ENCODE peak calls at places on chromosomes 6 and 20, in seven cellular contexts. A, E, W, Q, Y, D and B are unnamed samples.

GRCh38 chr20:3276400-3277015 is 37.5 kb upstream of the SLC4A11 start:
- DNase-seq in A (no peak), E (no peak), W (peak), Q (no peak), Y (peak), D (no peak), B (peak)

GRCh38 chr20:58086763-58087566 is 141.5 kb downstream of the ANKRD60 start:
- DNase-seq in A (no peak), E (no peak), W (peak), Q (no peak), Y (peak), D (no peak), B (peak)

GRCh38 chr6:11969092-11969491 is 43.0 kb upstream of the HIVEP1 start:
- DNase-seq in A (no peak), E (no peak), W (peak), Q (no peak), Y (no peak), D (no peak), B (no peak)

GRCh38 chr6:149864578-149865535 is 698 bp upstream of the LRP11 start:
- DNase-seq in A (no peak), E (no peak), W (peak), Q (no peak), Y (peak), D (peak), B (peak)

GRCh38 chr20:62477669-62478450 is 2.1 kb upstream of the GATA5 start:
- DNase-seq in A (no peak), E (no peak), W (no peak), Q (no peak), Y (no peak), D (no peak), B (no peak)

GRCh38 chr6:34383171-34383631 is 9.3 kb downstream of the NUDT3 start:
- DNase-seq in A (no peak), E (no peak), W (peak), Q (no peak), Y (no peak), D (no peak), B (no peak)

GRCh38 chr6:17427062-17427461 is 33.7 kb downstream of the CAP2 start:
- DNase-seq in A (no peak), E (no peak), W (no peak), Q (no peak), Y (no peak), D (no peak), B (no peak)

GRCh38 chr6:88855521-88856152 is 107.8 kb downstream of the RNGTT start:
- DNase-seq in A (no peak), E (no peak), W (peak), Q (no peak), Y (no peak), D (no peak), B (no peak)

GRCh38 chr6:132952998-132953397 is 138.6 kb downstream of the RPS12 start:
- DNase-seq in A (no peak), E (no peak), W (no peak), Q (no peak), Y (no peak), D (no peak), B (no peak)

GRCh38 chr6:148720371-148720770 is 26.5 kb upstream of the UST start:
- DNase-seq in A (no peak), E (no peak), W (peak), Q (no peak), Y (no peak), D (no peak), B (no peak)

DNA sequence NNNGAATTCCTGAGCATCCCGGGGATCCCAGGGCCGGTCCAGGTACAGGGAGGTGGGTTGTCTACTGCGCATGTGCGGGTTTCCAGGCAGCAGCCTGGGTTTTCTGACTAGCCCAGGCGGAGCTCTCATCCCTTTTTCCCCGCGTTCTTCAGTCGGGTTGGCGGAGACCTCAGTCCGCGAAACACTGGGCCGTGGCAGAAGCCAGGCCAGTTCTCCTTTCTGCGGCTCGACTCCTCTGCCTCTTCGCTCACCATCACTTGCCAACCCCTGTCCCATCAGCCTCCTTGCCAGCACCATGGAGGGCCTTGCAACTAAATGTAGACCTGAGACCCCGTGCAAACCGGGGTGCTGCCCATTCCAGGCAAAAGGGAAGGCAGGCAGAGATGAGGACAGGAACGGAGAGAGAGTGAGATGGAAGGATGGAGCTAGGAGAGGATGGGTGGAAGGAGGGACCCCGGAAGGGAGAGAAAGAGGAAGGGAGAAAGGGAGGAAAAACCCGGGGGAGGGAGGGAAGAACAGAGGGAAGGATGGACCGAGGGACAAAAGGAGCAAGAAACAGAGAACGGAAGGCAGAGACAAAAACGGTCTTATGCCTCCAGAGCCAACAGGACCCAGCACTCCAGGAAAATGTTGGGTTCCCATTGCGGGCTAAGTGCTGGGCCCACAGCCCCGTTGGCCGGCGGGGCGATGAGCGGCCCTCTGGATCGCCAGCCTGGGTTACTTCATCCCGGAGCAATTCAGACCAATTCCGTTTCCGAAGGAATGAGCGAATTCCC is 445.4 kb upstream of the DEFB115 start:
- DNase-seq in A (no peak), E (no peak), W (peak), Q (peak), Y (peak), D (no peak), B (peak)
- H3K4me3 ChIP-seq in A (no peak), E (no peak), W (no peak), Q (no peak), Y (no peak), D (no peak), B (peak)

DNA sequence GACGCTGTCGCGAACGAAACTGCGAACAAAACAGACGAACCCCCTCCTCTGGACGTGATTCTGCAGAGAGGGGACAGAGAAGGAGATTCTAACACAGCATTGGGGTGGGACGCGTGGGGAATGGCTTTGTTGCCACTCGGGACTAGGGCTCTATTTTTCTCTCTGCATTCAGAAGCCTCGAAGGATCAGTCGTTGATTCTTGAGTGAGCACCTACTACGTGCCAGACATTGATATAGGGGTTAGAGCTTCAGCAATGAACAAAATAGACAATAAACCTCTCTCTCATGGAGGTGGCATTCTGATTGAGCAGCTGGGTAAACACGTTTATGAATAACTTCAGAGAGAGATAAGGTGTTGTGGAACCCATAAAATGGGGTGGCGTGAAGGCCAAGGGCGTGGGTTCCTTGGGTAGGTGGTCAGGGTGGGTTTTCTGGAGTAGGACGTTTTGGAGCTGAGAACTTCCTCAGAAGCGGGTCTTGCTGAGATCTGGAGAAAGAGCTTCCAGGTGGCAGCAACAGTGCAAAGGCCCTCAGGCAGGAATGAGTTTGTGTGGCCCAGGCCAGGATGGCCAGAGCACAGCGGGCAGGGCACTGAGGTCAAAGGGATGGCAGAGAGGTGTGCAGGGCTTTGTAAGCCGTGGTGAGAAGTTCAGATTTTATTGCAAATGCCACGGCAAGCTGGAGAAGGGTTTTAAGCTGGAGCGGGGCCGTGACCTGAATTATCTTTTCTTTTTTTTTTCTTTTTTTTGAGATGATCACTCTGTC is 882 bp downstream of the SLC2A10 start:
- DNase-seq in A (no peak), E (no peak), W (no peak), Q (no peak), Y (peak), D (no peak), B (no peak)
- TF ChIP-seq CTCF in A (no peak), E (no peak), W (no peak), Q (no peak), Y (no peak), D (no peak), B (no peak)

DNA sequence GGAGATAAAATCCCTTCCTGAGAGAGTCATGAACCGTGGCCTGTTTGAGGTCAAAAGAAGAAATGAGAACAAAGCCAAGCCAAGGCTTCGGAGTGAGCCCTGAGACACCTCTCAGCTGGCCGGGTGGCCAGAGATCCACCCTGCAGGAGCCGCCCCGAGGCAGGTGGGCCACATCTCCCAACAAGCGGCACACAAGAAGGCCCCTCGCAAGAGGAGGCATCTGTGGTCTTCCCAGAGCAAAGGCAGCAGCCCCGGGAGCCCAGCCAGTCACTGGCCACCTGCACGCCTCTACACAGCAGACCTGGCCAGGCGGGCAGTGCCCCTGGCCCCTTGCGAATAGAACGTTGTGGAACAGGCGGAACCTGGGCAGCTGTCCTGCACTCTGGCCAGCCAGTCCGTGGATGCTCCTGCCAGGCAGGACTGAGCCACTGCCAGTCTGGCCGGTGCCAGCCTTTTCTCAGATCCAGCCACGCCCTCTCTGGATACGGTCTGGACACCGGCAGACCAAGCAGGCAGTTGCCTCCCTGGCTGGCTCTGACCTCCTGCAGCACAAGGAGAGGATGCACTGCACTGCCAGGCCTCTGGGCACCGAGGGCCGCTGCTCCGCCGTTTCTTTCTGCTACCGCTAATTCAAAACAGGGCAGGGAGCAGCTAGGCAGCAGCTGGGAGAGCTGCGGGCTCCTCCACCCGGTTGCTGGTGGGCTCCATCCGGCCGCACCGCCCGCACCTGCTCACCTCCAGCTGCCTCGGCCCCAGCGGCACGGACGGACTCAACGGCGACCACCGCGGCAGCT is 30.6 kb upstream of the AFDN start:
- DNase-seq in A (no peak), E (peak), W (no peak), Q (peak), Y (peak), D (no peak), B (no peak)
- H3K4me3 ChIP-seq in A (no peak), E (peak), W (no peak), Q (peak), Y (peak), D (peak), B (no peak)

GRCh38 chr6:111800468-111800760 is 72.8 kb downstream of the FYN start:
- DNase-seq in A (no peak), E (no peak), W (no peak), Q (no peak), Y (no peak), D (no peak), B (no peak)

GRCh38 chr6:111800821-111801220 is 72.4 kb downstream of the FYN start:
- DNase-seq in A (no peak), E (no peak), W (peak), Q (no peak), Y (no peak), D (no peak), B (no peak)

GRCh38 chr6:111798281-111798725 is 74.9 kb downstream of the FYN start:
- DNase-seq in A (no peak), E (no peak), W (no peak), Q (no peak), Y (no peak), D (no peak), B (no peak)

GRCh38 chr6:111802720-111803119 is 70.5 kb downstream of the FYN start:
- DNase-seq in A (no peak), E (no peak), W (no peak), Q (no peak), Y (no peak), D (no peak), B (no peak)

GRCh38 chr6:111799576-111800467 is 73.4 kb downstream of the FYN start:
- DNase-seq in A (no peak), E (no peak), W (peak), Q (no peak), Y (no peak), D (no peak), B (no peak)
- TF ChIP-seq CTCF in A (peak), E (no peak), W (no peak), Q (no peak), Y (no peak), D (no peak), B (no peak)

GRCh38 chr6:118893882-118894424 is at the start of gene ASF1A:
- DNase-seq in A (peak), E (peak), W (peak), Q (peak), Y (peak), D (peak), B (peak)

GRCh38 chr6:118897386-118897785 is 3.4 kb downstream of the ASF1A start:
- DNase-seq in A (no peak), E (no peak), W (no peak), Q (no peak), Y (no peak), D (no peak), B (no peak)

GRCh38 chr6:118895241-118895561 is 1.2 kb downstream of the ASF1A start:
- DNase-seq in A (no peak), E (no peak), W (no peak), Q (no peak), Y (no peak), D (no peak), B (no peak)

GRCh38 chr6:118894425-118895240 is 681 bp downstream of the ASF1A start:
- DNase-seq in A (no peak), E (peak), W (peak), Q (peak), Y (peak), D (peak), B (peak)

DNA sequence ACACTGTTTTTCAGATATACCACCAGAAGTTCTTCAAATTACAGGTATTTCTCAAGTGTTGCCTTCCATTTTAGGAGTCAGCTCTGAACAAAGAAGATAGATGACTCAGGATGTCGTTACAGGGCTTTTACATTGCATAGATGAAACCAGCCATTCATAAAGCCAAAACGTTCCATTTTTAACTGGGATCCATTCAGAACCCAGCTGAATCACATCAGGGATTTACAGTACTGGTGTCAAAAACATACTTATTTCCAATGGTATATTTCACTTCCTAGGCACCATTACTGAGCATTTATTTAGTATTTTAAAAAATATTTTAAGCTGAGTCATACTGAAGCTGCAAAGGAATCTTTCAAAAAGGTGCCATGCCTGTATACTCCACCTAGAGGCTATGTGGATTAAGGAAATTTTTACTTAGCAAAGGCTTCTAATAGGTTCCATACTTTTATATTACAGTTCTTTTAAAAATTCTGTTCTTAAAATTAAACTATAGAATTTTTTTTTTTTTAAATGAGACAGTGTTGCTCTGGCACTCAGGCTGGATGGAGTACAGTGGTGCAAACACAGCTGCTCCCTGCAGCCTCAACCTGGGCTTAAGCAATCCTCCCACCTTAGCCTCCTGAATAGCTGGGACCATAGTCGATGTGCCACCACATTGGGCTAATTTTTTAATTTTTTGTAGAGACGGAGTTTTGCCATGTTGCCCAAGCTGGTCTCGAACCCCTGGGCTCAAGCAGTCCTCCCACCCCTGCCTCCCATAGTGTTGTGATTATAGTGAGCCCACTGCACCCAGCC is 2.6 kb downstream of the ASF1A start:
- DNase-seq in A (no peak), E (no peak), W (peak), Q (no peak), Y (no peak), D (no peak), B (peak)
- H3K4me3 ChIP-seq in A (no peak), E (no peak), W (no peak), Q (peak), Y (no peak), D (no peak), B (peak)

DNA sequence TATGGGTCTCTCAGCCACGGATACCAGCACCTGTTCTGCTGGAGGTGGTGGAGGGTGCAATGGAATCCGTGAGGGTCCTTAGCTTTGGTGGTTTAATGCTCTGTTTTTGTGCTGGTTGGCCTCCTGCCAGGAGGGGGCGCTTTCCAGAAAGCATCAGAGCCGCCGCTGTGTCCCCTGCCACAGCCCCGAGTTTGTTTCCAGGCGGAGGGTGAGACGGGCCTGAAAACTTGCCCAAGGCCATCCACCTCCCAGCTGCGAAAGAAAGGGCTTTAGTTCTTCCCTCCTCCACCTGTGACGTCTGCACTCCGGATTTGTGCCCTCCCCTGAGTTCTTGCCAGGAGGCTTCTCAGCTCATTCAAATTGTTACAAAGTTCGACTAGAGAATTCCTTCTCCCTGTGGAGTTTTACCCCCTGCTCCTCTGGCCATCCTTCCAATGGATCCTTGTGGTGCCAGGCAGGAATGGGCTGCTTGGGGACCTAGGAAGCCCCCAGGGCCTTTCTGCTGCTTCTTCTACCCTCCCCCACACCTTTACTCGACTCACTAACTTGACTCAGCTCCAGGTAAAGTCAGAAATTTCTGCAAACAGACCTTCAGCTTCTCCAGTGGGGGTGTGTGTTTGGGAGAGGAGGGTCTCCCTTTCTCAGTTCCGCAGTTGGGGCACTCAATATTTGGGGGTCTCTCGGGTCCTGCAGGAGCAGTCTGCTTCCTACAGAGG is 873.7 kb downstream of the KIF16B start:
- DNase-seq in A (no peak), E (no peak), W (no peak), Q (no peak), Y (no peak), D (no peak), B (peak)
- TF ChIP-seq CTCF in A (no peak), E (no peak), W (no peak), Q (no peak), Y (no peak), D (no peak), B (peak)